ENCODE peak calls at places on chromosomes 1 and 21, in four cellular contexts. One of them, this sample, is unnamed.
A peak's percentile ranks its signal among the peaks of the same experiment; 100 is the strongest.

GRCh38 chr1:67594764-67595163 is 90.2 kb upstream of the GADD45A start:
- DNase-seq in stimulated activated CD8-positive, alpha-beta memory T cell treated with anti-CD3 and anti-CD28 coated beads, Interleukin-4, amount 100 ng/mL, for 1 hour: no peak
- DNase-seq in hypothalamus: no peak
- DNase-seq in stimulated activated CD4-positive, alpha-beta T cell treated with anti-CD3 and anti-CD28 coated beads, Interleukin-1b, Interleukin-23, amount 100 ng/mL, for 24 hours: no peak
- DNase-seq in this sample: no peak

GRCh38 chr1:21586222-21586621 is 77.0 kb downstream of the ALPL start:
- DNase-seq in stimulated activated CD8-positive, alpha-beta memory T cell treated with anti-CD3 and anti-CD28 coated beads, Interleukin-4, amount 100 ng/mL, for 1 hour: no peak
- DNase-seq in hypothalamus: no peak
- DNase-seq in stimulated activated CD4-positive, alpha-beta T cell treated with anti-CD3 and anti-CD28 coated beads, Interleukin-1b, Interleukin-23, amount 100 ng/mL, for 24 hours: no peak
- DNase-seq in this sample: no peak

GRCh38 chr1:81811757-81812371 is 11.1 kb downstream of the ADGRL2 start:
- DNase-seq in stimulated activated CD8-positive, alpha-beta memory T cell treated with anti-CD3 and anti-CD28 coated beads, Interleukin-4, amount 100 ng/mL, for 1 hour: no peak
- DNase-seq in hypothalamus: no peak
- DNase-seq in stimulated activated CD4-positive, alpha-beta T cell treated with anti-CD3 and anti-CD28 coated beads, Interleukin-1b, Interleukin-23, amount 100 ng/mL, for 24 hours: no peak
- DNase-seq in this sample: no peak

GRCh38 chr1:241702436-241702835 is 50.4 kb downstream of the WDR64 start:
- DNase-seq in stimulated activated CD8-positive, alpha-beta memory T cell treated with anti-CD3 and anti-CD28 coated beads, Interleukin-4, amount 100 ng/mL, for 1 hour: no peak
- DNase-seq in hypothalamus: no peak
- DNase-seq in stimulated activated CD4-positive, alpha-beta T cell treated with anti-CD3 and anti-CD28 coated beads, Interleukin-1b, Interleukin-23, amount 100 ng/mL, for 24 hours: no peak
- DNase-seq in this sample: no peak

GRCh38 chr1:153032677-153033308 is 1.8 kb downstream of the SPRR1B start:
- DNase-seq in stimulated activated CD8-positive, alpha-beta memory T cell treated with anti-CD3 and anti-CD28 coated beads, Interleukin-4, amount 100 ng/mL, for 1 hour: no peak
- DNase-seq in hypothalamus: no peak
- DNase-seq in stimulated activated CD4-positive, alpha-beta T cell treated with anti-CD3 and anti-CD28 coated beads, Interleukin-1b, Interleukin-23, amount 100 ng/mL, for 24 hours: no peak
- DNase-seq in this sample: peak; percentile 10

GRCh38 chr21:18026359-18026758 is 207.2 kb upstream of the C21orf91 start:
- DNase-seq in stimulated activated CD8-positive, alpha-beta memory T cell treated with anti-CD3 and anti-CD28 coated beads, Interleukin-4, amount 100 ng/mL, for 1 hour: no peak
- DNase-seq in hypothalamus: no peak
- DNase-seq in stimulated activated CD4-positive, alpha-beta T cell treated with anti-CD3 and anti-CD28 coated beads, Interleukin-1b, Interleukin-23, amount 100 ng/mL, for 24 hours: no peak
- DNase-seq in this sample: no peak

GRCh38 chr1:101364370-101365120 is 127.7 kb downstream of the S1PR1 start:
- DNase-seq in stimulated activated CD8-positive, alpha-beta memory T cell treated with anti-CD3 and anti-CD28 coated beads, Interleukin-4, amount 100 ng/mL, for 1 hour: no peak
- DNase-seq in hypothalamus: no peak
- DNase-seq in stimulated activated CD4-positive, alpha-beta T cell treated with anti-CD3 and anti-CD28 coated beads, Interleukin-1b, Interleukin-23, amount 100 ng/mL, for 24 hours: no peak
- DNase-seq in this sample: no peak

GRCh38 chr1:3891329-3891867 is 8.7 kb downstream of the C1orf174 start:
- DNase-seq in stimulated activated CD8-positive, alpha-beta memory T cell treated with anti-CD3 and anti-CD28 coated beads, Interleukin-4, amount 100 ng/mL, for 1 hour: no peak
- DNase-seq in hypothalamus: no peak
- DNase-seq in stimulated activated CD4-positive, alpha-beta T cell treated with anti-CD3 and anti-CD28 coated beads, Interleukin-1b, Interleukin-23, amount 100 ng/mL, for 24 hours: no peak
- DNase-seq in this sample: no peak

GRCh38 chr1:46452931-46453325 is 36.7 kb upstream of the DMBX1 start:
- DNase-seq in stimulated activated CD8-positive, alpha-beta memory T cell treated with anti-CD3 and anti-CD28 coated beads, Interleukin-4, amount 100 ng/mL, for 1 hour: no peak
- DNase-seq in hypothalamus: no peak
- DNase-seq in stimulated activated CD4-positive, alpha-beta T cell treated with anti-CD3 and anti-CD28 coated beads, Interleukin-1b, Interleukin-23, amount 100 ng/mL, for 24 hours: no peak
- DNase-seq in this sample: no peak

This sample was measured in substantia nigra.